ENCODE peak calls at places on chromosome 16, in ten cellular contexts. One of them, this sample, is unnamed.

GRCh38 chr16:79542196-79542859 is 58.2 kb downstream of the MAF start:
- DNase-seq in tibial artery: peak
- DNase-seq in BJ: no peak
- DNase-seq in HFFc6: no peak
- DNase-seq in fibroblast of villous mesenchyme: no peak
- DNase-seq in IMR-90: no peak
- DNase-seq in fibroblast of pulmonary artery: no peak
- DNase-seq in AG09309: no peak
- DNase-seq in GM20000: no peak
- DNase-seq in CD4-positive, alpha-beta T cell: no peak
- DNase-seq in this sample: no peak

GRCh38 chr16:3274947-3275346 is 8.3 kb upstream of the ZNF263 start:
- DNase-seq in tibial artery: no peak
- DNase-seq in IMR-90: no peak
- DNase-seq in CD4-positive, alpha-beta T cell: no peak
- DNase-seq in GM20000: no peak
- DNase-seq in fibroblast of pulmonary artery: no peak
- DNase-seq in BJ: no peak
- DNase-seq in AG09309: no peak
- DNase-seq in fibroblast of villous mesenchyme: no peak
- DNase-seq in HFFc6: no peak
- DNase-seq in this sample: no peak

GRCh38 chr16:11094838-11095565 is 150.6 kb downstream of the CLEC16A start:
- DNase-seq in IMR-90: no peak
- DNase-seq in AG09309: no peak
- DNase-seq in tibial artery: no peak
- DNase-seq in BJ: no peak
- DNase-seq in GM20000: peak
- DNase-seq in CD4-positive, alpha-beta T cell: no peak
- DNase-seq in fibroblast of pulmonary artery: no peak
- DNase-seq in HFFc6: no peak
- DNase-seq in fibroblast of villous mesenchyme: no peak
- DNase-seq in this sample: no peak

GRCh38 chr16:10668322-10669045 is 26.2 kb downstream of the TEKT5 start:
- DNase-seq in CD4-positive, alpha-beta T cell: no peak
- DNase-seq in tibial artery: no peak
- DNase-seq in AG09309: no peak
- DNase-seq in BJ: no peak
- DNase-seq in GM20000: peak
- DNase-seq in fibroblast of villous mesenchyme: no peak
- DNase-seq in IMR-90: peak
- DNase-seq in fibroblast of pulmonary artery: peak
- DNase-seq in HFFc6: no peak
- DNase-seq in this sample: no peak

GRCh38 chr16:15523092-15523541 is 88.7 kb downstream of the BMERB1 start:
- DNase-seq in tibial artery: no peak
- DNase-seq in fibroblast of villous mesenchyme: no peak
- DNase-seq in HFFc6: no peak
- DNase-seq in IMR-90: no peak
- DNase-seq in BJ: no peak
- DNase-seq in CD4-positive, alpha-beta T cell: no peak
- DNase-seq in AG09309: no peak
- DNase-seq in fibroblast of pulmonary artery: no peak
- DNase-seq in GM20000: no peak
- DNase-seq in this sample: no peak

GRCh38 chr16:11627822-11628457 is 40.3 kb upstream of the SNN start:
- DNase-seq in CD4-positive, alpha-beta T cell: no peak
- DNase-seq in fibroblast of villous mesenchyme: peak
- DNase-seq in BJ: peak
- DNase-seq in HFFc6: peak
- DNase-seq in IMR-90: peak
- DNase-seq in AG09309: peak
- DNase-seq in GM20000: no peak
- DNase-seq in tibial artery: peak
- DNase-seq in fibroblast of pulmonary artery: peak
- DNase-seq in this sample: peak

GRCh38 chr16:12758031-12758669 is 45.5 kb downstream of the CPPED1 start:
- DNase-seq in tibial artery: no peak
- DNase-seq in IMR-90: no peak
- DNase-seq in fibroblast of villous mesenchyme: no peak
- DNase-seq in CD4-positive, alpha-beta T cell: no peak
- DNase-seq in AG09309: no peak
- DNase-seq in fibroblast of pulmonary artery: peak
- DNase-seq in BJ: no peak
- DNase-seq in GM20000: no peak
- DNase-seq in HFFc6: no peak
- DNase-seq in this sample: no peak

GRCh38 chr16:55476625-55477533 is 2.1 kb upstream of the MMP2 start:
- DNase-seq in tibial artery: no peak
- DNase-seq in fibroblast of pulmonary artery: no peak
- DNase-seq in HFFc6: no peak
- DNase-seq in GM20000: no peak
- DNase-seq in IMR-90: no peak
- DNase-seq in BJ: no peak
- DNase-seq in AG09309: no peak
- DNase-seq in fibroblast of villous mesenchyme: no peak
- DNase-seq in CD4-positive, alpha-beta T cell: no peak
- DNase-seq in this sample: no peak

GRCh38 chr16:2983706-2984136 is 3.5 kb upstream of the PKMYT1 start:
- DNase-seq in fibroblast of pulmonary artery: peak
- DNase-seq in fibroblast of villous mesenchyme: peak
- DNase-seq in BJ: peak
- DNase-seq in CD4-positive, alpha-beta T cell: peak
- DNase-seq in tibial artery: peak
- DNase-seq in AG09309: no peak
- DNase-seq in GM20000: peak
- DNase-seq in IMR-90: peak
- DNase-seq in HFFc6: peak
- DNase-seq in this sample: peak

GRCh38 chr16:22188595-22189442 is 17.3 kb upstream of the EEF2K start:
- DNase-seq in GM20000: peak
- DNase-seq in fibroblast of villous mesenchyme: peak
- DNase-seq in AG09309: peak
- DNase-seq in HFFc6: peak
- DNase-seq in IMR-90: peak
- DNase-seq in CD4-positive, alpha-beta T cell: peak
- DNase-seq in fibroblast of pulmonary artery: peak
- DNase-seq in BJ: peak
- DNase-seq in tibial artery: peak
- DNase-seq in this sample: peak
- TF ChIP-seq CTCF in GM20000: peak
- TF ChIP-seq CTCF in fibroblast of villous mesenchyme: peak
- TF ChIP-seq CTCF in AG09309: peak
- TF ChIP-seq CTCF in HFFc6: peak
- TF ChIP-seq CTCF in IMR-90: peak
- TF ChIP-seq CTCF in CD4-positive, alpha-beta T cell: peak
- TF ChIP-seq CTCF in fibroblast of pulmonary artery: peak
- TF ChIP-seq CTCF in BJ: peak
- TF ChIP-seq CTCF in tibial artery: peak
- TF ChIP-seq CTCF in this sample: peak

DNA sequence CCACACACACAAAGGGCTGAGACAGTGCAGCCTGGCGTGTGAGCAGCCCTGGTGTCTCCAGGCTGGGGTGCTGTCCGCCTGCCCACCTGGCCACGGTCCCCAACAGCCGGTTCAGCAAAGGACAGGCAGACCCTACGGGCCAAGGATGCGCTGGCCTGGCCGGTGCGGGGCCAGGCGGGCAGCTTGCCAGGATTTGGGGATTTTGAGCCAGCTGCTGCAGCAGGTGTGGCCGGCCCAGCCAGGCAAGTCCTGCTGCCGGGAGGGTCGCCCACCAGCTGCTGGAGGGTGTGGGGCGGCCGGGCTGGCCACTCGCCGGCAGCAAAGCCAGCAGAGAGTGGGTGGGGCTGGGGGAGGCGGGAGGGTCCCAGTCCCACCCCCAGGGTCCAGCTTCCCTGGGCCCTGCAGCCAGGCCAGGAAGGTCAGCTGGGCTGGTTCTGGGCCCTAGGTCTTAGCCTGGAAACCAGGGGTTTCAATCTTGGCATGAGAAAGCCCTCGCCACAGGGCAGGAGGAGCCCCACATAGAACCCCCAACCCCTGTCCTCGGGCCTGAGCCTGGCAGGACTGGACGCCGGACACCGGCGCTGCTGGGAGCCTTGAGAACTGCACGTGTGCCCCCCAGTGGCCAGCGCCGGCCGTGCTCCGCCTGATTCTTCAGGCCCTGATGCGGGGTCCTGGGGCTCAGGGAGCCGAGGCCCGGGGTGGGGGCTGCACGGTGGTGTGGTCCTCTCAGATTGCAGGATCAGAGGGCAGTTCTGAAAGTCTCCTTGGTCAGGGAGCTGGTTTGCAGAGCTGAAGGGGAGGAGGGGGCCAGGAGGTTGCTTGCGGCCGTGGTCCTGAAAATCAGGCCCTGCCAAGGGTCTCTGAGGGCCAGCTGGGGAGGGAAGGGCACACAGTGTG is 17.6 kb upstream of the SSTR5 start:
- DNase-seq in BJ: no peak
- DNase-seq in GM20000: peak
- DNase-seq in AG09309: no peak
- DNase-seq in tibial artery: no peak
- DNase-seq in CD4-positive, alpha-beta T cell: peak
- DNase-seq in IMR-90: peak
- DNase-seq in HFFc6: no peak
- DNase-seq in fibroblast of pulmonary artery: peak
- DNase-seq in fibroblast of villous mesenchyme: peak
- DNase-seq in this sample: no peak
- TF ChIP-seq CTCF in BJ: peak
- TF ChIP-seq CTCF in GM20000: peak
- TF ChIP-seq CTCF in AG09309: peak
- TF ChIP-seq CTCF in tibial artery: peak
- TF ChIP-seq CTCF in CD4-positive, alpha-beta T cell: peak
- TF ChIP-seq CTCF in IMR-90: peak
- TF ChIP-seq CTCF in HFFc6: peak
- TF ChIP-seq CTCF in fibroblast of pulmonary artery: peak
- TF ChIP-seq CTCF in fibroblast of villous mesenchyme: peak
- TF ChIP-seq CTCF in this sample: peak

GRCh38 chr16:72991645-72992044 is 56.3 kb downstream of the ZFHX3 start:
- DNase-seq in tibial artery: peak
- DNase-seq in IMR-90: no peak
- DNase-seq in fibroblast of villous mesenchyme: no peak
- DNase-seq in HFFc6: no peak
- DNase-seq in BJ: no peak
- DNase-seq in GM20000: no peak
- DNase-seq in AG09309: no peak
- DNase-seq in fibroblast of pulmonary artery: no peak
- DNase-seq in CD4-positive, alpha-beta T cell: no peak
- DNase-seq in this sample: no peak

GRCh38 chr16:72997141-72997542 is 50.8 kb downstream of the ZFHX3 start:
- DNase-seq in tibial artery: peak
- DNase-seq in BJ: no peak
- DNase-seq in fibroblast of pulmonary artery: peak
- DNase-seq in fibroblast of villous mesenchyme: peak
- DNase-seq in CD4-positive, alpha-beta T cell: no peak
- DNase-seq in HFFc6: no peak
- DNase-seq in GM20000: no peak
- DNase-seq in IMR-90: peak
- DNase-seq in AG09309: no peak
- DNase-seq in this sample: no peak

GRCh38 chr16:72992142-72992601 is 55.8 kb downstream of the ZFHX3 start:
- DNase-seq in tibial artery: peak
- DNase-seq in fibroblast of villous mesenchyme: peak
- DNase-seq in fibroblast of pulmonary artery: no peak
- DNase-seq in HFFc6: no peak
- DNase-seq in BJ: no peak
- DNase-seq in CD4-positive, alpha-beta T cell: no peak
- DNase-seq in IMR-90: no peak
- DNase-seq in GM20000: no peak
- DNase-seq in AG09309: no peak
- DNase-seq in this sample: no peak

GRCh38 chr16:72996291-72997062 is 51.5 kb downstream of the ZFHX3 start:
- DNase-seq in fibroblast of villous mesenchyme: no peak
- DNase-seq in IMR-90: no peak
- DNase-seq in BJ: no peak
- DNase-seq in HFFc6: no peak
- DNase-seq in GM20000: no peak
- DNase-seq in AG09309: no peak
- DNase-seq in CD4-positive, alpha-beta T cell: no peak
- DNase-seq in tibial artery: peak
- DNase-seq in fibroblast of pulmonary artery: no peak
- DNase-seq in this sample: no peak

DNA sequence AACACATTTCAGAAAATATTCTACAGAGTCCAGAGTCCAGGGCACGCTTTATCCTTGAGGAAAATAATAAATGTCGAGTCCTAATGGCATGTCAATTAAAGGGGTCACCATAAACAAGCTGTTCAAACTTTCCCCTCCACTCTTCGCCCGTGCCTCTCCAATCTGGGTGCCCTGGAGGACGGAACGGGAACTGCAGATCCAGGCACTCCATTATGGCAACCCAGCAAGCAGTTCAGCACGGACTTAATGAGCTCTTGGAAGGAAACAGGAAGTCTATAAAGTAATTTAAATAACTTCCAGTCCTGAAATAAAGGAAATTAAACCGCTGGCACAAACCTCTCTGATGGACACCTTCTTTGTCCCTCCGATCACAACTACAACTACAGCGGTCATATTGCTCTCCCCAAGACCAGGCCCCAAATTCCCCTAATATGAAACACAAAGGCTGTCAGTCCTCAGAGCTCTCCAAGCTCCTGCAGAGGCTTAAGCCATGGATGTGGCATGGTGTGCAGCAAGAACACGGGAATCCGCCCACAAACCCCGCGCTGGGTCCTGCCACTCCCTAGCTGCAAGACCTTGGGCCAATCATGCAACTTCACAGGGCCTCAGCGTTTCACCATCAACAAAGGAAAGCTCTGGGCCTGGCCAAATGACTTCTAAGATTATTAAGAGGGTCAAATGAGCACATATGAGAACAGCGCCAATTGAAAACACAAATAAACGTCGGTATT is 52.6 kb downstream of the ZFHX3 start:
- DNase-seq in fibroblast of pulmonary artery: no peak
- DNase-seq in CD4-positive, alpha-beta T cell: no peak
- DNase-seq in BJ: no peak
- DNase-seq in AG09309: no peak
- DNase-seq in tibial artery: peak
- DNase-seq in fibroblast of villous mesenchyme: no peak
- DNase-seq in GM20000: no peak
- DNase-seq in IMR-90: no peak
- DNase-seq in HFFc6: no peak
- DNase-seq in this sample: no peak
- TF ChIP-seq CTCF in fibroblast of pulmonary artery: peak
- TF ChIP-seq CTCF in CD4-positive, alpha-beta T cell: no peak
- TF ChIP-seq CTCF in BJ: peak
- TF ChIP-seq CTCF in AG09309: peak
- TF ChIP-seq CTCF in tibial artery: peak
- TF ChIP-seq CTCF in fibroblast of villous mesenchyme: peak
- TF ChIP-seq CTCF in GM20000: peak
- TF ChIP-seq CTCF in IMR-90: peak
- TF ChIP-seq CTCF in HFFc6: peak
- TF ChIP-seq CTCF in this sample: peak

DNA sequence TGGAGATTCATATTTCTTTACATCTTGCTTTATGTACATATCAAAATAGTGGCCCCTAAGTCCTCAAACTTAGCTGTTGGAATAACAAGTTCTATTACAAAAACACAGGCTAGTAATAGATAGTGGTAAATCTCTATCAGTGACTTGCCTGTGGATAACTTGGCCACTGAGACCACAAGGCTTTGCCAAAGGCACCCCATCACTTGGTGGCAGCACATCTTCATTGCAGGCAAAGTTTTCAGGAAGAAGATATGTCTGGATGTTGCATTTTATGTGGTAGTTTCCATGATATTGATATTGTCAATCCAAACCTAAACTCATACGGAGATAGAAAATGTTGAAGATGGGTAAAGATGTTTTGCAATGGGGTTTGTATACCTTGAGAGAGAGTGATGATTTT is 58.5 kb downstream of the KNOP1 start:
- DNase-seq in fibroblast of villous mesenchyme: peak
- DNase-seq in IMR-90: peak
- DNase-seq in GM20000: no peak
- DNase-seq in fibroblast of pulmonary artery: no peak
- DNase-seq in CD4-positive, alpha-beta T cell: no peak
- DNase-seq in HFFc6: no peak
- DNase-seq in AG09309: no peak
- DNase-seq in tibial artery: no peak
- DNase-seq in BJ: no peak
- DNase-seq in this sample: no peak
- TF ChIP-seq CTCF in fibroblast of villous mesenchyme: peak
- TF ChIP-seq CTCF in IMR-90: no peak
- TF ChIP-seq CTCF in GM20000: no peak
- TF ChIP-seq CTCF in fibroblast of pulmonary artery: peak
- TF ChIP-seq CTCF in CD4-positive, alpha-beta T cell: no peak
- TF ChIP-seq CTCF in HFFc6: peak
- TF ChIP-seq CTCF in AG09309: peak
- TF ChIP-seq CTCF in tibial artery: no peak
- TF ChIP-seq CTCF in BJ: no peak
- TF ChIP-seq CTCF in this sample: peak